ENCODE peak calls at places on chromosomes 12 and 14, in eight cellular contexts. B is GM13977, J is neural crest cell, M is substantia nigra, V is SK-MEL-5, T is midbrain, P is amniotic epithelial cell, H is small intestine. W is an unnamed sample.

GRCh38 chr14:92759300-92759678 is 10.9 kb upstream of the LGMN start:
- DNase-seq in B (no peak), J (no peak), M (no peak), V (peak; percentile 60), T (no peak), P (peak; percentile 52), H (peak; percentile 63), W (peak; percentile 68)

GRCh38 chr12:59723520-59723919 is 127.7 kb downstream of the SLC16A7 start:
- DNase-seq in B (no peak), J (no peak), M (no peak), V (no peak), T (no peak), P (no peak), H (no peak), W (no peak)

GRCh38 chr14:68596211-68596610 is 196.7 kb downstream of the ZFP36L1 start:
- DNase-seq in B (no peak), J (no peak), M (no peak), V (no peak), T (no peak), P (no peak), H (no peak), W (no peak)

GRCh38 chr14:61196034-61196433 is 85.1 kb downstream of the TMEM30B start:
- DNase-seq in B (no peak), J (no peak), M (no peak), V (no peak), T (no peak), P (no peak), H (no peak), W (no peak)

GRCh38 chr12:122981036-122981471 is 573 bp downstream of the ARL6IP4 start:
- DNase-seq in B (no peak), J (no peak), M (no peak), V (no peak), T (no peak), P (no peak), H (no peak), W (no peak)

GRCh38 chr12:128947199-128947598 is 93.9 kb downstream of the GLT1D1 start:
- DNase-seq in B (no peak), J (no peak), M (no peak), V (no peak), T (no peak), P (no peak), H (no peak), W (no peak)

GRCh38 chr14:101404426-101405170 is 156.7 kb upstream of the DIO3 start:
- DNase-seq in B (no peak), J (no peak), M (no peak), V (no peak), T (no peak), P (no peak), H (no peak), W (no peak)

GRCh38 chr12:89649820-89650219 is 58.8 kb downstream of the ATP2B1 start:
- DNase-seq in B (no peak), J (no peak), M (no peak), V (no peak), T (no peak), P (no peak), H (no peak), W (no peak)

GRCh38 chr14:95290769-95291440 is 28.8 kb downstream of the CLMN start:
- DNase-seq in B (no peak), J (no peak), M (no peak), V (no peak), T (no peak), P (no peak), H (peak; percentile 80), W (no peak)

GRCh38 chr12:132445884-132446471 is 44.0 kb upstream of the FBRSL1 start:
- DNase-seq in B (no peak), J (no peak), M (no peak), V (peak; percentile 92), T (no peak), P (peak; percentile 83), H (peak; percentile 33), W (peak; percentile 34)

GRCh38 chr12:26153421-26154154 is 28.8 kb upstream of the BHLHE41 start:
- DNase-seq in B (no peak), J (no peak), M (no peak), V (peak; percentile 20), T (no peak), P (peak; percentile 97), H (peak; percentile 85), W (no peak)

GRCh38 chr12:14885718-14886201 is at the start of gene MGP:
- DNase-seq in B (no peak), J (no peak), M (no peak), V (peak; percentile 38), T (no peak), P (peak; percentile 81), H (no peak), W (no peak)

GRCh38 chr12:95100264-95101190 is 27.1 kb upstream of the NR2C1 start:
- DNase-seq in B (no peak), J (no peak), M (no peak), V (no peak), T (no peak), P (no peak), H (peak; percentile 42), W (no peak)

GRCh38 chr14:77062261-77062660 is 33.8 kb upstream of the IRF2BPL start:
- DNase-seq in B (no peak), J (no peak), M (no peak), V (no peak), T (no peak), P (no peak), H (no peak), W (no peak)

GRCh38 chr14:46377305-46377704 is 274.3 kb downstream of the RPL10L start:
- DNase-seq in B (no peak), J (no peak), M (no peak), V (no peak), T (no peak), P (no peak), H (no peak), W (no peak)

GRCh38 chr12:105814283-105814682 is 324.5 kb downstream of the NUAK1 start:
- DNase-seq in B (no peak), J (no peak), M (no peak), V (no peak), T (no peak), P (no peak), H (no peak), W (peak; percentile 23)

GRCh38 chr14:66572836-66573235 is 64.9 kb downstream of the GPHN start:
- DNase-seq in B (no peak), J (no peak), M (no peak), V (no peak), T (no peak), P (peak; percentile 41), H (no peak), W (no peak)

GRCh38 chr12:47743311-47743860 is 15.3 kb downstream of the RAPGEF3 start:
- DNase-seq in B (no peak), J (no peak), M (no peak), V (no peak), T (no peak), P (no peak), H (no peak), W (no peak)